ENCODE peak calls at places on chromosomes 16 and 17, in four cellular contexts. One of them, this sample, is unnamed.

GRCh38 chr17:77420804-77421634 is 280.2 kb downstream of the SEC14L1 start:
- DNase-seq in NCI-H1436: peak
- DNase-seq in germinal center: no peak
- DNase-seq in fibroblast of lung: peak
- DNase-seq in this sample: no peak

GRCh38 chr17:5055543-5055942 is 20.3 kb upstream of the SLC52A1 start:
- DNase-seq in NCI-H1436: no peak
- DNase-seq in fibroblast of lung: no peak
- DNase-seq in germinal center: no peak
- DNase-seq in this sample: no peak

GRCh38 chr17:50149425-50150353 is 788 bp downstream of the PPP1R9B start:
- DNase-seq in NCI-H1436: no peak
- DNase-seq in germinal center: peak
- DNase-seq in fibroblast of lung: peak
- DNase-seq in this sample: no peak

GRCh38 chr17:49362723-49363117 is 670 bp upstream of the ZNF652 start:
- DNase-seq in germinal center: peak
- DNase-seq in fibroblast of lung: peak
- DNase-seq in NCI-H1436: no peak
- DNase-seq in this sample: no peak

GRCh38 chr17:4565209-4566141 is 5.1 kb upstream of the GGT6 start:
- DNase-seq in germinal center: peak
- DNase-seq in NCI-H1436: peak
- DNase-seq in fibroblast of lung: peak
- DNase-seq in this sample: no peak

GRCh38 chr16:80693553-80693952 is 110.8 kb downstream of the CDYL2 start:
- DNase-seq in NCI-H1436: no peak
- DNase-seq in fibroblast of lung: peak
- DNase-seq in germinal center: no peak
- DNase-seq in this sample: no peak

GRCh38 chr17:78460951-78461944 is 82.8 kb downstream of the PGS1 start:
- DNase-seq in germinal center: no peak
- DNase-seq in fibroblast of lung: no peak
- DNase-seq in NCI-H1436: no peak
- DNase-seq in this sample: no peak

GRCh38 chr17:67440311-67441051 is 63.4 kb downstream of the PITPNC1 start:
- DNase-seq in germinal center: no peak
- DNase-seq in fibroblast of lung: no peak
- DNase-seq in NCI-H1436: no peak
- DNase-seq in this sample: no peak

GRCh38 chr16:65600046-65600445 is 478.2 kb upstream of the CDH11 start:
- DNase-seq in germinal center: no peak
- DNase-seq in NCI-H1436: no peak
- DNase-seq in fibroblast of lung: no peak
- DNase-seq in this sample: no peak

GRCh38 chr17:44170499-44171201 is at the start of gene ASB16:
- DNase-seq in fibroblast of lung: peak
- DNase-seq in NCI-H1436: no peak
- DNase-seq in germinal center: no peak
- DNase-seq in this sample: no peak

GRCh38 chr17:50884354-50885311 is 18.5 kb upstream of the TOB1 start:
- DNase-seq in NCI-H1436: no peak
- DNase-seq in germinal center: no peak
- DNase-seq in fibroblast of lung: peak
- DNase-seq in this sample: no peak

GRCh38 chr16:86585821-86586611 is 7.7 kb downstream of the FOXL1 start:
- DNase-seq in germinal center: no peak
- DNase-seq in fibroblast of lung: peak
- DNase-seq in NCI-H1436: no peak
- DNase-seq in this sample: no peak

GRCh38 chr17:38632334-38632733 is 26.6 kb upstream of the SRCIN1 start:
- DNase-seq in fibroblast of lung: no peak
- DNase-seq in germinal center: no peak
- DNase-seq in NCI-H1436: no peak
- DNase-seq in this sample: no peak

GRCh38 chr17:39769974-39770587 is 32.3 kb downstream of the GRB7 start:
- DNase-seq in NCI-H1436: peak
- DNase-seq in fibroblast of lung: peak
- DNase-seq in germinal center: no peak
- DNase-seq in this sample: no peak

GRCh38 chr16:56260378-56260987 is 69.2 kb downstream of the GNAO1 start:
- DNase-seq in NCI-H1436: no peak
- DNase-seq in fibroblast of lung: no peak
- DNase-seq in germinal center: no peak
- DNase-seq in this sample: no peak

GRCh38 chr16:85617948-85618347 is 4.8 kb downstream of the GSE1 start:
- DNase-seq in germinal center: no peak
- DNase-seq in NCI-H1436: no peak
- DNase-seq in fibroblast of lung: no peak
- DNase-seq in this sample: no peak

GRCh38 chr16:24626251-24626650 is 86.9 kb downstream of the RBBP6 start:
- DNase-seq in NCI-H1436: no peak
- DNase-seq in fibroblast of lung: no peak
- DNase-seq in germinal center: no peak
- DNase-seq in this sample: no peak

GRCh38 chr17:44315760-44316731 is 7.6 kb downstream of the RUNDC3A start:
- DNase-seq in germinal center: no peak
- DNase-seq in NCI-H1436: no peak
- DNase-seq in fibroblast of lung: no peak
- DNase-seq in this sample: no peak

GRCh38 chr17:41511130-41511529 is 5.7 kb upstream of the KRT13 start:
- DNase-seq in NCI-H1436: no peak
- DNase-seq in germinal center: no peak
- DNase-seq in fibroblast of lung: no peak
- DNase-seq in this sample: no peak

GRCh38 chr17:7226721-7227710 is 7.3 kb downstream of the ACADVL start:
- DNase-seq in germinal center: no peak
- DNase-seq in NCI-H1436: no peak
- DNase-seq in fibroblast of lung: no peak
- DNase-seq in this sample: no peak

GRCh38 chr16:1978476-1979120 is 2.7 kb downstream of the NOXO1 start:
- DNase-seq in fibroblast of lung: no peak
- DNase-seq in NCI-H1436: no peak
- DNase-seq in germinal center: no peak
- DNase-seq in this sample: no peak

GRCh38 chr16:83171396-83171795 is 544.6 kb downstream of the CDH13 start:
- DNase-seq in germinal center: no peak
- DNase-seq in NCI-H1436: no peak
- DNase-seq in fibroblast of lung: no peak
- DNase-seq in this sample: no peak

GRCh38 chr17:72407336-72408121 is 286.7 kb downstream of the SOX9 start:
- DNase-seq in fibroblast of lung: peak
- DNase-seq in germinal center: peak
- DNase-seq in NCI-H1436: peak
- DNase-seq in this sample: peak

GRCh38 chr17:62618647-62619412 is 8.6 kb upstream of the MRC2 start:
- DNase-seq in NCI-H1436: no peak
- DNase-seq in fibroblast of lung: no peak
- DNase-seq in germinal center: no peak
- DNase-seq in this sample: no peak

GRCh38 chr16:66079671-66080070 is 286.8 kb upstream of the CDH5 start:
- DNase-seq in germinal center: no peak
- DNase-seq in fibroblast of lung: no peak
- DNase-seq in NCI-H1436: no peak
- DNase-seq in this sample: no peak

GRCh38 chr17:40499551-40500189 is 1.8 kb downstream of the TNS4 start:
- DNase-seq in NCI-H1436: no peak
- DNase-seq in germinal center: no peak
- DNase-seq in fibroblast of lung: peak
- DNase-seq in this sample: peak

GRCh38 chr17:42519546-42520444 is 16.2 kb upstream of the NAGLU start:
- DNase-seq in germinal center: no peak
- DNase-seq in fibroblast of lung: peak
- DNase-seq in NCI-H1436: no peak
- DNase-seq in this sample: peak

GRCh38 chr16:3256146-3256875 is at the start of gene MEFV:
- DNase-seq in germinal center: no peak
- DNase-seq in fibroblast of lung: peak
- DNase-seq in NCI-H1436: no peak
- DNase-seq in this sample: no peak

GRCh38 chr17:36892112-36892838 is 45.0 kb upstream of the LHX1 start:
- DNase-seq in germinal center: no peak
- DNase-seq in fibroblast of lung: no peak
- DNase-seq in NCI-H1436: no peak
- DNase-seq in this sample: no peak

GRCh38 chr17:7982666-7983065 is 19.7 kb upstream of the GUCY2D start:
- DNase-seq in fibroblast of lung: peak
- DNase-seq in germinal center: no peak
- DNase-seq in NCI-H1436: no peak
- DNase-seq in this sample: no peak

GRCh38 chr17:2416010-2416734 is 15.3 kb upstream of the MNT start:
- DNase-seq in germinal center: peak
- DNase-seq in NCI-H1436: peak
- DNase-seq in fibroblast of lung: peak
- DNase-seq in this sample: peak

GRCh38 chr17:43961954-43962353 is 8.2 kb upstream of the PYY start:
- DNase-seq in fibroblast of lung: no peak
- DNase-seq in NCI-H1436: no peak
- DNase-seq in germinal center: no peak
- DNase-seq in this sample: no peak

GRCh38 chr17:67059372-67059771 is 15.0 kb downstream of the CACNG1 start:
- DNase-seq in fibroblast of lung: no peak
- DNase-seq in NCI-H1436: no peak
- DNase-seq in germinal center: no peak
- DNase-seq in this sample: peak

GRCh38 chr17:20189322-20189721 is 180.2 kb downstream of the SPECC1 start:
- DNase-seq in NCI-H1436: no peak
- DNase-seq in fibroblast of lung: peak
- DNase-seq in germinal center: no peak
- DNase-seq in this sample: no peak

GRCh38 chr17:46025510-46025909 is 26.5 kb downstream of the STH start:
- DNase-seq in fibroblast of lung: no peak
- DNase-seq in germinal center: no peak
- DNase-seq in NCI-H1436: no peak
- DNase-seq in this sample: no peak

GRCh38 chr17:83181991-83182619 is 102.7 kb downstream of the METRNL start:
- DNase-seq in fibroblast of lung: no peak
- DNase-seq in germinal center: no peak
- DNase-seq in NCI-H1436: no peak
- DNase-seq in this sample: peak

GRCh38 chr17:15971882-15972281 is 27.0 kb downstream of the ADORA2B start:
- DNase-seq in germinal center: no peak
- DNase-seq in fibroblast of lung: no peak
- DNase-seq in NCI-H1436: no peak
- DNase-seq in this sample: no peak

GRCh38 chr17:64115871-64116534 is 13.9 kb downstream of the ERN1 start:
- DNase-seq in germinal center: no peak
- DNase-seq in NCI-H1436: no peak
- DNase-seq in fibroblast of lung: peak
- DNase-seq in this sample: no peak

GRCh38 chr17:32267690-32268205 is 2.1 kb downstream of the RHBDL3 start:
- DNase-seq in germinal center: no peak
- DNase-seq in fibroblast of lung: no peak
- DNase-seq in NCI-H1436: peak
- DNase-seq in this sample: no peak

GRCh38 chr17:8153957-8154607 is 1.9 kb upstream of the PER1 start:
- DNase-seq in germinal center: peak
- DNase-seq in NCI-H1436: peak
- DNase-seq in fibroblast of lung: peak
- DNase-seq in this sample: peak

This sample was measured in ureter.